ENCODE peak calls at places on chromosome 19, in five cellular contexts. T is A549; I is OCI-LY7; S is CD4-positive, CD25-positive, alpha-beta regulatory T cell; A is astrocyte. W is an unnamed sample. For H3K4me1, the result is how much of the 10 kb centered on the place peaks cover.

GRCh38 chr19:38912600-38913514 is 871 bp upstream of the CCER2 start:
- DNase-seq in T (no peak), I (no peak), S (no peak), A (no peak), W (no peak)

GRCh38 chr19:29806098-29806866 is 5.5 kb upstream of the CCNE1 start:
- DNase-seq in T (peak), I (no peak), S (no peak), A (peak), W (no peak)

GRCh38 chr19:17873661-17874422 is 2.1 kb downstream of the SLC5A5 start:
- DNase-seq in T (peak), I (peak), S (peak), A (no peak), W (peak)

GRCh38 chr19:51663650-51664049 is 17.0 kb upstream of the SIGLEC14 start:
- DNase-seq in T (no peak), I (no peak), S (no peak), A (no peak), W (no peak)

GRCh38 chr19:56076413-56076998 is 44.6 kb downstream of the ZNF787 start:
- DNase-seq in T (peak), I (peak), S (peak), A (no peak), W (peak)

GRCh38 chr19:15223649-15224371 is 8.4 kb downstream of the EPHX3 start:
- DNase-seq in T (no peak), I (no peak), S (no peak), A (no peak), W (no peak)

GRCh38 chr19:16218851-16219250 is 21.1 kb downstream of the AP1M1 start:
- DNase-seq in T (no peak), I (no peak), S (no peak), A (no peak), W (no peak)

GRCh38 chr19:46069841-46070341 is 29.1 kb upstream of the IGFL4 start:
- DNase-seq in T (peak), I (no peak), S (no peak), A (peak), W (no peak)

GRCh38 chr19:33219261-33219812 is 6.3 kb downstream of the SLC7A10 start:
- DNase-seq in T (no peak), I (no peak), S (no peak), A (peak), W (no peak)

GRCh38 chr19:2567580-2567979 is 91.7 kb downstream of the GADD45B start:
- DNase-seq in T (no peak), I (no peak), S (no peak), A (no peak), W (no peak)

GRCh38 chr19:35150445-35150844 is 4.1 kb upstream of the FXYD5 start:
- DNase-seq in T (no peak), I (no peak), S (no peak), A (no peak), W (no peak)

GRCh38 chr19:35975608-35976214 is 19.3 kb upstream of the SDHAF1 start:
- DNase-seq in T (no peak), I (no peak), S (no peak), A (peak), W (no peak)

GRCh38 chr19:3250675-3251074 is 26.2 kb downstream of the CELF5 start:
- DNase-seq in T (peak), I (peak), S (peak), A (no peak), W (no peak)

GRCh38 chr19:52351512-52351911 is 15.5 kb downstream of the ZNF610 start:
- DNase-seq in T (no peak), I (peak), S (no peak), A (no peak), W (no peak)

GRCh38 chr19:28511655-28512054 is 701.3 kb downstream of the UQCRFS1 start:
- DNase-seq in T (no peak), I (no peak), S (no peak), A (no peak), W (no peak)

GRCh38 chr19:50969413-50969760 is at the start of gene KLK6:
- DNase-seq in T (no peak), I (no peak), S (no peak), A (no peak), W (no peak)

GRCh38 chr19:12983561-12984142 is 11.6 kb upstream of the NFIX start:
- DNase-seq in T (peak), I (peak), S (peak), A (peak), W (peak)

GRCh38 chr19:27774827-27775226 is 1438.1 kb downstream of the UQCRFS1 start:
- DNase-seq in T (peak), I (peak), S (no peak), A (no peak), W (no peak)

GRCh38 chr19:19745496-19746285 is 12.8 kb upstream of the ZNF14 start:
- DNase-seq in T (no peak), I (no peak), S (no peak), A (no peak), W (no peak)

GRCh38 chr19:35519291-35519690 is 5.8 kb upstream of the DMKN start:
- DNase-seq in T (peak), I (no peak), S (no peak), A (no peak), W (no peak)

GRCh38 chr19:3154957-3155736 is 19.3 kb downstream of the GNA15 start:
- DNase-seq in T (peak), I (peak), S (peak), A (peak), W (peak)

GRCh38 chr19:48812094-48812929 is 1.5 kb upstream of the BCAT2 start:
- DNase-seq in T (peak), I (peak), S (peak), A (peak), W (peak)

GRCh38 chr19:1566392-1567115 is 1.6 kb downstream of the MEX3D start:
- DNase-seq in T (peak), I (no peak), S (no peak), A (peak), W (no peak)

GRCh38 chr19:14517840-14518505 is at the start of gene DNAJB1:
- DNase-seq in T (peak), I (peak), S (no peak), A (peak), W (no peak)

GRCh38 chr19:1672769-1673644 is 20.6 kb upstream of the TCF3 start:
- DNase-seq in T (no peak), I (no peak), S (no peak), A (no peak), W (no peak)

GRCh38 chr19:46115396-46116109 is 8.9 kb downstream of the IGFL3 start:
- DNase-seq in T (no peak), I (no peak), S (no peak), A (peak), W (no peak)

GRCh38 chr19:23817519-23817918 is 58.8 kb upstream of the ZNF681 start:
- DNase-seq in T (peak), I (peak), S (peak), A (peak), W (peak)

GRCh38 chr19:13537454-13537853 is 31.2 kb upstream of the CACNA1A start:
- DNase-seq in T (no peak), I (no peak), S (no peak), A (no peak), W (no peak)

GRCh38 chr19:58067240-58067912 is 8.3 kb downstream of the ZNF135 start:
- DNase-seq in T (no peak), I (no peak), S (no peak), A (no peak), W (no peak)

GRCh38 chr19:35459414-35460082 is 11.5 kb downstream of the FFAR2 start:
- DNase-seq in T (no peak), I (no peak), S (no peak), A (no peak), W (no peak)

GRCh38 chr19:33553530-33554310 is 32.1 kb upstream of the PEPD start:
- DNase-seq in T (no peak), I (no peak), S (no peak), A (no peak), W (no peak)

GRCh38 chr19:42081584-42082258 is 5.8 kb downstream of the ZNF574 start:
- DNase-seq in T (peak), I (peak), S (no peak), A (peak), W (no peak)

GRCh38 chr19:45933759-45934158 is 19.2 kb upstream of the NANOS2 start:
- DNase-seq in T (no peak), I (no peak), S (no peak), A (no peak), W (no peak)

GRCh38 chr19:56966225-56966696 is 125.7 kb upstream of the PEG3 start:
- DNase-seq in T (no peak), I (no peak), S (no peak), A (no peak), W (no peak)

GRCh38 chr19:56423276-56423984 is 19.3 kb downstream of the ZNF583 start:
- DNase-seq in T (peak), I (no peak), S (no peak), A (no peak), W (no peak)

GRCh38 chr19:43639507-43640423 is at the start of gene CADM4:
- DNase-seq in T (no peak), I (no peak), S (peak), A (no peak), W (peak)

GRCh38 chr19:3275068-3275582 is 50.7 kb downstream of the CELF5 start:
- DNase-seq in T (peak), I (peak), S (peak), A (no peak), W (peak)

GRCh38 chr19:24033962-24034342 is 53.0 kb upstream of the ZNF254 start:
- DNase-seq in T (peak), I (peak), S (peak), A (peak), W (no peak)

GRCh38 chr19:19528721-19529490 is at the start of gene YJEFN3:
- DNase-seq in T (no peak), I (no peak), S (no peak), A (peak), W (no peak)

DNA sequence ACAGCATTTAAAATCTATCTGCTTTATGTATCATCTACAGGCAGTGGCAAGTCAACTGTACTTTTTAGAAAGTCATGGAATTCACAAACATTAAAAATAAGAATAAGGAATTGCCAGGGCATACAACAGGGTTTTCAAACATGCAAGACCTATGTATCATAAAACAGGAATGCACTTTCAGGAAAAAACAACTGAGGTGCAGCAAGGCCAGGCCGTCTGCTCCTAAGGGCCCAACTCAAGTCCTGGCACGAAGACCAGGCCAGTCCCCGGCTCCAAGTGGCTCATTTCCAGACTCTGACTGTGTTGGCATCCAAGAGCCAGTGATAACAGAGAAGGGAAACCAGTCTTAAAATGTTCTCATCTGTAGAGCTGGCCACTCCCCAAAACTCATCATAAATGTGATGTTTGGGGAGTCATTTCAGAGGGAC is 7.1 kb downstream of the RFX2 start:
- DNase-seq in T (no peak), I (no peak), S (no peak), A (peak), W (no peak)
- H3K4me1 ChIP-seq in T (under half), I (under half), S (under half), A (under half), W (under half)

DNA sequence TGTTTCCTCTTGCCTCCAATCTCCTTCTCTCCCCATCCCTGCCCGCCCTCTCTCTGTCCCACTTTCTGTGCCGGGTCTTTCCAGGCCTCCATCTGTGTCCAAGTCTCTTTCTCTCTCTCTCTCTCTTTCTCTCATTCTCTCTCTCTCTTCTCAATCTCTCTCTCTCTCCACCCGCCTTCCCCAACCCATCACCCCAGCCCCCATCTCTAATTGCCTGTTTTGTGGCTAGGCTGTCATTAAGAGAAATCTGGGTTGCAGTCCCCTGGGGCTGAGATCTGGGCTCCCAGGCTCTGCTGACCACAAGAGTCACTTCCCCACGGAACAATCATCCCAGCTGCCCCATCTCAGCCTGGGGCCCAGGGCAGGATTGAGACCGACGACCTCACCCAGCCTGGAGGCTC is 2.5 kb downstream of the COL5A3 start:
- DNase-seq in T (no peak), I (no peak), S (no peak), A (peak), W (no peak)
- H3K27ac ChIP-seq in T (no peak), I (no peak), S (no peak), A (peak), W (no peak)

GRCh38 chr19:40607311-40607871 is 6.2 kb downstream of the LTBP4 start:
- DNase-seq in T (no peak), I (no peak), S (no peak), A (no peak), W (no peak)

GRCh38 chr19:40603719-40604646 is 2.8 kb downstream of the LTBP4 start:
- DNase-seq in T (peak), I (peak), S (peak), A (peak), W (peak)

GRCh38 chr19:40603071-40603718 is 2.0 kb downstream of the LTBP4 start:
- DNase-seq in T (peak), I (no peak), S (no peak), A (peak), W (no peak)

GRCh38 chr19:40604647-40605200 is 3.6 kb downstream of the LTBP4 start:
- DNase-seq in T (peak), I (peak), S (no peak), A (no peak), W (no peak)

GRCh38 chr19:40605201-40605971 is 4.2 kb downstream of the LTBP4 start:
- DNase-seq in T (peak), I (peak), S (peak), A (peak), W (peak)
- H3K4me1 ChIP-seq in T (half or more), I (half or more), S (half or more), A (half or more), W (half or more)

GRCh38 chr19:4473011-4473410 is 914 bp downstream of the HDGFL2 start:
- DNase-seq in T (no peak), I (no peak), S (no peak), A (no peak), W (no peak)

GRCh38 chr19:4472174-4472974 is at the start of gene HDGFL2:
- DNase-seq in T (no peak), I (no peak), S (no peak), A (no peak), W (no peak)

GRCh38 chr19:4477034-4477801 is 5.1 kb downstream of the HDGFL2 start:
- DNase-seq in T (no peak), I (no peak), S (no peak), A (no peak), W (no peak)

GRCh38 chr19:4473708-4474503 is 1.8 kb downstream of the HDGFL2 start:
- DNase-seq in T (no peak), I (no peak), S (no peak), A (no peak), W (no peak)

DNA sequence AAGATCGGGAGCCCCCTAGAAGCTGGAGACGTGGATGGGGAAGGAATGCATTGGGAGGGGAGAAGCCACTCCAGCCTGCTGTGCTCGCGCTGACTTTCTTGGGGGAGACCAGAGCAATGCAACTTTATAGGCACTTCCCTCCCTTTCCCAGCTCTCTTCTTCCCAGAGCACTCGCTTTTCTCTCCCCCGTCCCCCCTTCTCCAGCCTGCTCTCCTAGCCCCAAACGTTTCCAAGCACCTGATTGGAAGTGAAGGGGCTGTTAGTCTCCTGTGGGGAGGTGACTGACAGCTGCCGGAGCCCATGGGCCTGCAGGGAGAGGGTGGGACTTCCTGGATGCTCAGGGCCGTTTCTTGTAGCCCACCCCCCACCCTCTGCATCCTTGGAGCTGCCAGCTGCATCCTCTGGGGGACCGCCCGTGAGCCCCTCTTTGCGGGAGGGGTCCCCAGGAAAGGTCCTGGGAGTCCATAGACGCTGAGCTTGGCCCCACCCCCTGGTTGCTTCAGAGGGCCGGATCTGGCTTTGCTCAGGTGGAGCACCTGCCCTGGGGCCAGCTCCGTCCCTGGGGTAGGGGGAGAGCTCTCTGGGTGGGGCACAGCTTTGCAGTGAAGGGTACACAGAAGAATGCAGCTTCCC is 2.5 kb downstream of the HDGFL2 start:
- DNase-seq in T (no peak), I (peak), S (no peak), A (peak), W (no peak)
- H3K27ac ChIP-seq in T (peak), I (peak), S (no peak), A (peak), W (no peak)

W was measured in CD4-positive, alpha-beta memory T cell.